ENCODE peak calls at places on chromosomes 3 and 15, in four cellular contexts. One of them, this sample, is unnamed.

GRCh38 chr15:97745481-97746071 is 214.9 kb upstream of the ARRDC4 start:
- DNase-seq in HepG2: peak
- DNase-seq in K562: peak
- DNase-seq in GM12878: no peak
- DNase-seq in this sample: peak

GRCh38 chr3:146577662-146578061 is 27.5 kb downstream of the PLSCR5 start:
- DNase-seq in HepG2: peak
- DNase-seq in K562: peak
- DNase-seq in GM12878: no peak
- DNase-seq in this sample: no peak

GRCh38 chr15:89088605-89089315 is 504 bp downstream of the ABHD2 start:
- DNase-seq in GM12878: no peak
- DNase-seq in K562: peak
- DNase-seq in HepG2: no peak
- DNase-seq in this sample: no peak

GRCh38 chr15:78056714-78057269 is 20.7 kb downstream of the TBC1D2B start:
- DNase-seq in HepG2: no peak
- DNase-seq in K562: no peak
- DNase-seq in GM12878: no peak
- DNase-seq in this sample: no peak

GRCh38 chr3:31193429-31193828 is 299.0 kb upstream of the GADL1 start:
- DNase-seq in GM12878: no peak
- DNase-seq in HepG2: no peak
- DNase-seq in K562: no peak
- DNase-seq in this sample: no peak

GRCh38 chr15:41417812-41418211 is 917 bp downstream of the RTF1 start:
- DNase-seq in HepG2: no peak
- DNase-seq in GM12878: no peak
- DNase-seq in K562: peak
- DNase-seq in this sample: no peak

GRCh38 chr3:46665763-46666470 is 27.6 kb downstream of the ALS2CL start:
- DNase-seq in HepG2: no peak
- DNase-seq in GM12878: no peak
- DNase-seq in K562: no peak
- DNase-seq in this sample: no peak

GRCh38 chr3:165339753-165340152 is 143.6 kb upstream of the SLITRK3 start:
- DNase-seq in HepG2: no peak
- DNase-seq in K562: no peak
- DNase-seq in GM12878: no peak
- DNase-seq in this sample: no peak

GRCh38 chr3:69536306-69537020 is 150.6 kb upstream of the FRMD4B start:
- DNase-seq in K562: no peak
- DNase-seq in GM12878: no peak
- DNase-seq in HepG2: no peak
- DNase-seq in this sample: no peak

GRCh38 chr3:192901435-192901834 is 16.2 kb downstream of the MB21D2 start:
- DNase-seq in K562: no peak
- DNase-seq in GM12878: no peak
- DNase-seq in HepG2: no peak
- DNase-seq in this sample: no peak

GRCh38 chr3:45548724-45549123 is 45.8 kb upstream of the LIMD1 start:
- DNase-seq in K562: no peak
- DNase-seq in GM12878: no peak
- DNase-seq in HepG2: no peak
- DNase-seq in this sample: no peak

GRCh38 chr3:35537265-35537664 is 102.1 kb upstream of the ARPP21 start:
- DNase-seq in K562: no peak
- DNase-seq in HepG2: no peak
- DNase-seq in GM12878: no peak
- DNase-seq in this sample: no peak

GRCh38 chr15:69996842-69997478 is 100.8 kb downstream of the TLE3 start:
- DNase-seq in HepG2: no peak
- DNase-seq in GM12878: no peak
- DNase-seq in K562: no peak
- DNase-seq in this sample: no peak

GRCh38 chr15:64524778-64525177 is 64.4 kb downstream of the ZNF609 start:
- DNase-seq in HepG2: peak
- DNase-seq in K562: no peak
- DNase-seq in GM12878: no peak
- DNase-seq in this sample: no peak

GRCh38 chr15:27681038-27681437 is 418.1 kb downstream of the OCA2 start:
- DNase-seq in K562: no peak
- DNase-seq in GM12878: no peak
- DNase-seq in HepG2: peak
- DNase-seq in this sample: no peak

GRCh38 chr15:32824777-32825176 is 107.0 kb downstream of the GREM1 start:
- DNase-seq in GM12878: no peak
- DNase-seq in K562: no peak
- DNase-seq in HepG2: peak
- DNase-seq in this sample: no peak

GRCh38 chr3:187875868-187876267 is 130.6 kb upstream of the BCL6 start:
- DNase-seq in GM12878: no peak
- DNase-seq in K562: no peak
- DNase-seq in HepG2: no peak
- DNase-seq in this sample: no peak

GRCh38 chr3:187880438-187880837 is 135.2 kb upstream of the BCL6 start:
- DNase-seq in K562: no peak
- DNase-seq in GM12878: no peak
- DNase-seq in HepG2: no peak
- DNase-seq in this sample: no peak

GRCh38 chr3:187873843-187874242 is 128.6 kb upstream of the BCL6 start:
- DNase-seq in HepG2: no peak
- DNase-seq in K562: no peak
- DNase-seq in GM12878: no peak
- DNase-seq in this sample: no peak

GRCh38 chr3:187878776-187879524 is 133.7 kb upstream of the BCL6 start:
- DNase-seq in GM12878: no peak
- DNase-seq in HepG2: no peak
- DNase-seq in K562: no peak
- DNase-seq in this sample: no peak
- TF ChIP-seq TARDBP in GM12878: no peak
- TF ChIP-seq TARDBP in HepG2: no peak
- TF ChIP-seq TARDBP in K562: no peak
- TF ChIP-seq TARDBP in this sample: no peak

GRCh38 chr3:175378348-175378747 is 519.2 kb downstream of the NAALADL2 start:
- DNase-seq in GM12878: peak
- DNase-seq in HepG2: no peak
- DNase-seq in K562: no peak
- DNase-seq in this sample: no peak
- TF ChIP-seq TARDBP in GM12878: no peak
- TF ChIP-seq TARDBP in HepG2: no peak
- TF ChIP-seq TARDBP in K562: no peak
- TF ChIP-seq TARDBP in this sample: no peak

GRCh38 chr3:72678380-72678779 is 169.9 kb downstream of the SHQ1 start:
- DNase-seq in K562: no peak
- DNase-seq in HepG2: no peak
- DNase-seq in GM12878: no peak
- DNase-seq in this sample: no peak
- TF ChIP-seq TARDBP in K562: no peak
- TF ChIP-seq TARDBP in HepG2: no peak
- TF ChIP-seq TARDBP in GM12878: no peak
- TF ChIP-seq TARDBP in this sample: no peak

GRCh38 chr3:127026661-127027060 is 43.7 kb downstream of the PLXNA1 start:
- DNase-seq in GM12878: no peak
- DNase-seq in K562: no peak
- DNase-seq in HepG2: no peak
- DNase-seq in this sample: no peak
- TF ChIP-seq TARDBP in GM12878: no peak
- TF ChIP-seq TARDBP in K562: no peak
- TF ChIP-seq TARDBP in HepG2: no peak
- TF ChIP-seq TARDBP in this sample: no peak

GRCh38 chr3:56985460-56986327 is 74.8 kb upstream of the SPATA12 start:
- DNase-seq in HepG2: no peak
- DNase-seq in GM12878: no peak
- DNase-seq in K562: no peak
- DNase-seq in this sample: no peak
- TF ChIP-seq TARDBP in HepG2: no peak
- TF ChIP-seq TARDBP in GM12878: no peak
- TF ChIP-seq TARDBP in K562: no peak
- TF ChIP-seq TARDBP in this sample: no peak

This sample was measured in HEK293T.